ENCODE peak calls at places on chromosomes 2 and 18, in five cellular contexts. I, B, D, S and Q are unnamed samples. For H3K79me1, the result is how much of the 10 kb centered on the place peaks cover.

GRCh38 chr18:65968605-65969004 is 217.8 kb downstream of the CDH7 start:
- DNase-seq in D (no peak), I (no peak), B (no peak), S (no peak), Q (no peak)

GRCh38 chr18:49231541-49231940 is 228.9 kb downstream of the DYM start:
- DNase-seq in I (no peak), S (no peak), D (no peak), B (no peak), Q (no peak)

GRCh38 chr2:146879882-146880281 is 964.9 kb upstream of the ACVR2A start:
- DNase-seq in D (no peak), I (no peak), S (no peak), B (no peak), Q (no peak)

GRCh38 chr2:218658671-218659257 is 659 bp downstream of the ZNF142 start:
- DNase-seq in S (no peak), I (peak), B (peak), D (peak), Q (peak)

GRCh38 chr18:74226156-74226555 is 65.6 kb downstream of the CYB5A start:
- DNase-seq in S (no peak), D (no peak), I (no peak), B (no peak), Q (no peak)

GRCh38 chr2:218883491-218884490 is 3.1 kb downstream of the WNT10A start:
- DNase-seq in S (no peak), D (no peak), I (no peak), B (no peak), Q (no peak)

GRCh38 chr2:30664761-30665358 is 142.4 kb downstream of the CAPN13 start:
- DNase-seq in I (peak), S (no peak), B (peak), D (peak), Q (peak)

GRCh38 chr18:77248873-77249582 is 620 bp upstream of the GALR1 start:
- DNase-seq in B (no peak), D (peak), I (no peak), S (no peak), Q (no peak)

GRCh38 chr2:32538735-32539134 is 89.1 kb upstream of the TTC27 start:
- DNase-seq in I (no peak), S (no peak), B (no peak), D (no peak), Q (no peak)

GRCh38 chr18:23114171-23114881 is 21.0 kb upstream of the CABLES1 start:
- DNase-seq in S (no peak), D (peak), B (no peak), I (peak), Q (no peak)

GRCh38 chr2:239245107-239245506 is 155.7 kb downstream of the HDAC4 start:
- DNase-seq in S (no peak), D (no peak), B (no peak), I (no peak), Q (no peak)

GRCh38 chr18:78596794-78597193 is 382.8 kb upstream of the SALL3 start:
- DNase-seq in B (peak), D (no peak), I (no peak), S (peak), Q (peak)

GRCh38 chr2:176584333-176584732 is 315.1 kb downstream of the MTX2 start:
- DNase-seq in S (no peak), B (no peak), I (peak), D (peak), Q (peak)

GRCh38 chr2:117523267-117523666 is 291.2 kb upstream of the DDX18 start:
- DNase-seq in D (peak), B (no peak), I (no peak), S (no peak), Q (no peak)

GRCh38 chr2:84938194-84938879 is 32.6 kb upstream of the KCMF1 start:
- DNase-seq in S (no peak), D (peak), B (no peak), I (no peak), Q (peak)

GRCh38 chr2:234071664-234072063 is 21.2 kb downstream of the SPP2 start:
- DNase-seq in S (no peak), I (no peak), B (no peak), D (no peak), Q (no peak)

GRCh38 chr2:148554459-148555247 is 89.9 kb upstream of the EPC2 start:
- DNase-seq in D (peak), B (peak), S (peak), I (no peak), Q (peak)

GRCh38 chr2:45626387-45627010 is 15.4 kb upstream of the SRBD1 start:
- DNase-seq in D (no peak), B (no peak), S (no peak), I (no peak), Q (no peak)

GRCh38 chr18:4096501-4096900 is 358.6 kb downstream of the DLGAP1 start:
- DNase-seq in D (peak), B (no peak), I (peak), S (no peak), Q (no peak)

GRCh38 chr18:61572871-61573270 is 239.6 kb downstream of the CDH20 start:
- DNase-seq in D (peak), B (no peak), I (peak), S (no peak), Q (no peak)

GRCh38 chr2:75221872-75222271 is 22.6 kb upstream of the TACR1 start:
- DNase-seq in D (peak), B (no peak), I (peak), S (no peak), Q (no peak)

GRCh38 chr2:158894078-158894477 is 74.4 kb upstream of the TANC1 start:
- DNase-seq in I (peak), D (no peak), S (no peak), B (no peak), Q (peak)

DNA sequence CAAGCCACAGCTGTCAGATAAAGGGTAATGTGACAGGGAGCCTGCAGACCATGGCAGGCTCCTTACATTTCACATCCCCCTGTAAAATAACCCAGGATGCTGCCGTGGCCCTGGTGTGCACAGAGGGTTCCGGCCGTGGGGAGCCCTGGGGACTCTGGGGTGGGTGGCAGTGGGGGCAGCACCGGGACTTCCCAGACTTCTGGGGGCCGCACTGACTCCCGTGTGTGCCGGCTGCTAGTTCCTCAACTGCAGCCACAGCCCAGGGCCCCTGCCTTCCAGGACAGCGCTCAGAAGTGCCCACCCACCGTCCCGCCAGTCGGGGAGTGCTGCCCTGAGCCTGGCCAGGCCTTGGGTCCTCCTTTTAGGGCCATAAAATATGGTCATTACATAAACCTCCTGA is 56.5 kb downstream of the CIB4 start:
- DNase-seq in S (no peak), D (no peak), I (no peak), B (peak), Q (no peak)
- H2BK120ac ChIP-seq in S (no peak), D (no peak), I (no peak), B (no peak), Q (no peak)

GRCh38 chr2:209308415-209308814 is 115.4 kb upstream of the MAP2 start:
- DNase-seq in I (no peak), D (no peak), B (no peak), S (no peak), Q (no peak)
- H3K79me1 ChIP-seq in I (under half), D (under half), B (under half), S (under half), Q (under half)

GRCh38 chr2:1835581-1836201 is 91.4 kb upstream of the PXDN start:
- DNase-seq in B (no peak), S (no peak), I (no peak), D (no peak), Q (peak)
- H2BK120ac ChIP-seq in B (no peak), S (no peak), I (no peak), D (no peak), Q (no peak)

GRCh38 chr2:240440251-240440650 is 4.8 kb downstream of the GPC1 start:
- DNase-seq in D (no peak), I (no peak), S (no peak), B (no peak), Q (no peak)
- H3K79me1 ChIP-seq in D (half or more), I (under half), S (under half), B (under half), Q (under half)